ENCODE peak calls at places on chromosome 18, in nine cellular contexts. Z is GM10248; J is T-helper 9 cell; O is NCI-H1436; D is WERI-Rb-1; I is CD8-positive, alpha-beta memory T cell; K is activated CD4-positive, alpha-beta T cell treated with anti-CD3 and anti-CD28 coated beads for 48 hours; S is LoVo; Q is activated naive CD4-positive, alpha-beta T cell. E is an unnamed sample.

GRCh38 chr18:35174093-35174731 is 66.6 kb upstream of the ZNF397 start:
- DNase-seq in Z (no peak), J (no peak), O (peak), D (peak), I (no peak), K (no peak), S (no peak), Q (no peak), E (peak)

GRCh38 chr18:616380-616995 is 19.7 kb downstream of the CLUL1 start:
- DNase-seq in Z (peak), J (no peak), O (no peak), D (no peak), I (no peak), K (no peak), S (peak), Q (no peak), E (peak)

GRCh38 chr18:3321133-3321812 is 59.3 kb downstream of the MYL12B start:
- DNase-seq in Z (no peak), J (no peak), O (no peak), D (no peak), I (no peak), K (peak), S (peak), Q (no peak), E (peak)

GRCh38 chr18:42275138-42275535 is 320.1 kb downstream of the PIK3C3 start:
- DNase-seq in Z (no peak), J (no peak), O (no peak), D (no peak), I (no peak), K (no peak), S (no peak), Q (no peak), E (no peak)

GRCh38 chr18:57898506-57899124 is 95.5 kb upstream of the ATP8B1 start:
- DNase-seq in Z (no peak), J (no peak), O (peak), D (no peak), I (no peak), K (no peak), S (no peak), Q (no peak), E (peak)

GRCh38 chr18:647304-647703 is 10.1 kb upstream of the TYMS start:
- DNase-seq in Z (no peak), J (no peak), O (no peak), D (no peak), I (no peak), K (no peak), S (no peak), Q (no peak), E (peak)

GRCh38 chr18:32049393-32050161 is 31.0 kb downstream of the RNF125 start:
- DNase-seq in Z (peak), J (peak), O (no peak), D (no peak), I (peak), K (peak), S (no peak), Q (no peak), E (peak)

GRCh38 chr18:70205421-70206397 is at the start of gene RTTN:
- DNase-seq in Z (peak), J (peak), O (peak), D (peak), I (peak), K (peak), S (peak), Q (peak), E (peak)

GRCh38 chr18:50806208-50806616 is 13.6 kb downstream of the MRO start:
- DNase-seq in Z (no peak), J (no peak), O (no peak), D (peak), I (no peak), K (peak), S (no peak), Q (no peak), E (peak)

GRCh38 chr18:47513036-47513435 is 261.6 kb upstream of the SKOR2 start:
- DNase-seq in Z (no peak), J (no peak), O (no peak), D (no peak), I (no peak), K (no peak), S (no peak), Q (no peak), E (no peak)

E was measured in DMS53.